ENCODE peak calls at places on chromosomes 12 and 14, in six cellular contexts. W, Y, G, T, D and S are unnamed samples.
A peak's percentile ranks its signal among the peaks of the same experiment; 100 is the strongest.

GRCh38 chr12:114311966-114312365 is 94.0 kb downstream of the TBX5 start:
- DNase-seq in Y (no peak), W (no peak), T (no peak), D (no peak), G (no peak), S (no peak)

GRCh38 chr14:33569844-33570716 is 380.8 kb downstream of the EGLN3 start:
- DNase-seq in Y (no peak), D (no peak), G (no peak), W (no peak), T (no peak), S (no peak)

GRCh38 chr14:104282332-104283196 is 144.2 kb downstream of the KIF26A start:
- DNase-seq in D (no peak), Y (no peak), G (peak; percentile 94), T (peak; percentile 37), W (peak; percentile 19), S (no peak)

GRCh38 chr14:73339846-73340565 is 102.7 kb downstream of the PAPLN start:
- DNase-seq in Y (no peak), W (no peak), T (no peak), D (no peak), G (peak; percentile 15), S (no peak)

GRCh38 chr14:28731358-28731757 is 35.2 kb upstream of the FOXG1 start:
- DNase-seq in G (no peak), W (no peak), D (no peak), Y (no peak), T (no peak), S (no peak)

GRCh38 chr14:26820101-26820500 is 222.3 kb upstream of the NOVA1 start:
- DNase-seq in T (no peak), D (no peak), W (no peak), G (no peak), Y (no peak), S (no peak)

GRCh38 chr14:96362071-96362964 is 823 bp downstream of the ATG2B start:
- DNase-seq in D (peak; percentile 3), Y (peak; percentile 51), T (peak; percentile 82), W (no peak), G (no peak), S (peak; percentile 48)

GRCh38 chr14:103142903-103143302 is 19.6 kb downstream of the TNFAIP2 start:
- DNase-seq in T (no peak), Y (no peak), D (no peak), G (no peak), W (no peak), S (no peak)

GRCh38 chr14:101400815-101401214 is 160.5 kb upstream of the DIO3 start:
- DNase-seq in T (no peak), W (no peak), D (no peak), G (no peak), Y (no peak), S (no peak)